ENCODE peak calls at places on chromosome X, in five cellular contexts. One of them, this sample, is unnamed.

GRCh38 chrX:154056739-154057367 is 37.2 kb upstream of the IRAK1 start:
- DNase-seq in amniotic epithelial cell: peak
- DNase-seq in activated naive CD8-positive, alpha-beta T cell treated with anti-CD3 and anti-CD28 coated beads, Interleukin-2, amount 50 U/mL, for 24 hours: no peak
- DNase-seq in GM23338: no peak
- DNase-seq in NCI-H2171: no peak
- DNase-seq in this sample: no peak

GRCh38 chrX:28586291-28586690 is 955 bp upstream of the IL1RAPL1 start:
- DNase-seq in amniotic epithelial cell: peak
- DNase-seq in activated naive CD8-positive, alpha-beta T cell treated with anti-CD3 and anti-CD28 coated beads, Interleukin-2, amount 50 U/mL, for 24 hours: no peak
- DNase-seq in GM23338: peak
- DNase-seq in NCI-H2171: no peak
- DNase-seq in this sample: peak

GRCh38 chrX:68732906-68733493 is 85.5 kb downstream of the STARD8 start:
- DNase-seq in amniotic epithelial cell: peak
- DNase-seq in activated naive CD8-positive, alpha-beta T cell treated with anti-CD3 and anti-CD28 coated beads, Interleukin-2, amount 50 U/mL, for 24 hours: peak
- DNase-seq in GM23338: peak
- DNase-seq in NCI-H2171: no peak
- DNase-seq in this sample: peak

GRCh38 chrX:63784902-63785692 is at the start of gene ARHGEF9:
- DNase-seq in amniotic epithelial cell: no peak
- DNase-seq in activated naive CD8-positive, alpha-beta T cell treated with anti-CD3 and anti-CD28 coated beads, Interleukin-2, amount 50 U/mL, for 24 hours: no peak
- DNase-seq in GM23338: peak
- DNase-seq in NCI-H2171: no peak
- DNase-seq in this sample: peak

GRCh38 chrX:19748898-19749680 is 138.3 kb downstream of the SH3KBP1 start:
- DNase-seq in amniotic epithelial cell: no peak
- DNase-seq in activated naive CD8-positive, alpha-beta T cell treated with anti-CD3 and anti-CD28 coated beads, Interleukin-2, amount 50 U/mL, for 24 hours: no peak
- DNase-seq in GM23338: no peak
- DNase-seq in NCI-H2171: no peak
- DNase-seq in this sample: no peak

GRCh38 chrX:97984641-97985040 is 1100.9 kb downstream of the RPA4 start:
- DNase-seq in amniotic epithelial cell: no peak
- DNase-seq in activated naive CD8-positive, alpha-beta T cell treated with anti-CD3 and anti-CD28 coated beads, Interleukin-2, amount 50 U/mL, for 24 hours: no peak
- DNase-seq in GM23338: peak
- DNase-seq in NCI-H2171: no peak
- DNase-seq in this sample: peak

GRCh38 chrX:150621652-150622051 is 53.2 kb downstream of the MTM1 start:
- DNase-seq in amniotic epithelial cell: no peak
- DNase-seq in activated naive CD8-positive, alpha-beta T cell treated with anti-CD3 and anti-CD28 coated beads, Interleukin-2, amount 50 U/mL, for 24 hours: no peak
- DNase-seq in GM23338: no peak
- DNase-seq in NCI-H2171: no peak
- DNase-seq in this sample: no peak

GRCh38 chrX:15151267-15152196 is 118.4 kb downstream of the ASB9 start:
- DNase-seq in amniotic epithelial cell: no peak
- DNase-seq in activated naive CD8-positive, alpha-beta T cell treated with anti-CD3 and anti-CD28 coated beads, Interleukin-2, amount 50 U/mL, for 24 hours: peak
- DNase-seq in GM23338: no peak
- DNase-seq in NCI-H2171: no peak
- DNase-seq in this sample: no peak

GRCh38 chrX:36445576-36445975 is 526.0 kb downstream of the CFAP47 start:
- DNase-seq in amniotic epithelial cell: no peak
- DNase-seq in activated naive CD8-positive, alpha-beta T cell treated with anti-CD3 and anti-CD28 coated beads, Interleukin-2, amount 50 U/mL, for 24 hours: no peak
- DNase-seq in GM23338: no peak
- DNase-seq in NCI-H2171: no peak
- DNase-seq in this sample: no peak

GRCh38 chrX:86002076-86002896 is 45.1 kb downstream of the CHM start:
- DNase-seq in amniotic epithelial cell: peak
- DNase-seq in activated naive CD8-positive, alpha-beta T cell treated with anti-CD3 and anti-CD28 coated beads, Interleukin-2, amount 50 U/mL, for 24 hours: peak
- DNase-seq in GM23338: peak
- DNase-seq in NCI-H2171: no peak
- DNase-seq in this sample: peak

GRCh38 chrX:41327359-41327758 is 6.6 kb upstream of the DDX3X start:
- DNase-seq in amniotic epithelial cell: no peak
- DNase-seq in activated naive CD8-positive, alpha-beta T cell treated with anti-CD3 and anti-CD28 coated beads, Interleukin-2, amount 50 U/mL, for 24 hours: no peak
- DNase-seq in GM23338: no peak
- DNase-seq in NCI-H2171: no peak
- DNase-seq in this sample: no peak

GRCh38 chrX:153707406-153707805 is 16.8 kb downstream of the BCAP31 start:
- DNase-seq in amniotic epithelial cell: no peak
- DNase-seq in activated naive CD8-positive, alpha-beta T cell treated with anti-CD3 and anti-CD28 coated beads, Interleukin-2, amount 50 U/mL, for 24 hours: no peak
- DNase-seq in GM23338: no peak
- DNase-seq in NCI-H2171: no peak
- DNase-seq in this sample: no peak

GRCh38 chrX:36908801-36909403 is 99.3 kb upstream of the FAM47C start:
- DNase-seq in amniotic epithelial cell: peak
- DNase-seq in activated naive CD8-positive, alpha-beta T cell treated with anti-CD3 and anti-CD28 coated beads, Interleukin-2, amount 50 U/mL, for 24 hours: no peak
- DNase-seq in GM23338: peak
- DNase-seq in NCI-H2171: peak
- DNase-seq in this sample: no peak

GRCh38 chrX:42247241-42247640 is 323.9 kb upstream of the CASK start:
- DNase-seq in amniotic epithelial cell: peak
- DNase-seq in activated naive CD8-positive, alpha-beta T cell treated with anti-CD3 and anti-CD28 coated beads, Interleukin-2, amount 50 U/mL, for 24 hours: no peak
- DNase-seq in GM23338: no peak
- DNase-seq in NCI-H2171: no peak
- DNase-seq in this sample: no peak

GRCh38 chrX:19839770-19840254 is 47.6 kb downstream of the SH3KBP1 start:
- DNase-seq in amniotic epithelial cell: no peak
- DNase-seq in activated naive CD8-positive, alpha-beta T cell treated with anti-CD3 and anti-CD28 coated beads, Interleukin-2, amount 50 U/mL, for 24 hours: no peak
- DNase-seq in GM23338: no peak
- DNase-seq in NCI-H2171: no peak
- DNase-seq in this sample: no peak

GRCh38 chrX:153336128-153336894 is 2.4 kb downstream of the ZNF275 start:
- DNase-seq in amniotic epithelial cell: no peak
- DNase-seq in activated naive CD8-positive, alpha-beta T cell treated with anti-CD3 and anti-CD28 coated beads, Interleukin-2, amount 50 U/mL, for 24 hours: no peak
- DNase-seq in GM23338: no peak
- DNase-seq in NCI-H2171: no peak
- DNase-seq in this sample: no peak

GRCh38 chrX:41025926-41026325 is 59.3 kb upstream of the USP9X start:
- DNase-seq in amniotic epithelial cell: no peak
- DNase-seq in activated naive CD8-positive, alpha-beta T cell treated with anti-CD3 and anti-CD28 coated beads, Interleukin-2, amount 50 U/mL, for 24 hours: no peak
- DNase-seq in GM23338: peak
- DNase-seq in NCI-H2171: no peak
- DNase-seq in this sample: peak

This sample was measured in H9.